ENCODE peak calls at places on chromosome 4, in nine cellular contexts. N is activated B cell treated with CpG ODN at 0.5 μM for 24 hours; A is stimulated activated CD4-positive, alpha-beta T cell treated with anti-CD3 and anti-CD28 coated beads, Interleukin-4, amount 100 ng/mL, for 1 hour; L is iris pigment epithelial cell; Q is fibroblast of villous mesenchyme; Y is A549; B is MV-4-11; H is astrocyte of the spinal cord; O is cardiac muscle cell. I is an unnamed sample.

GRCh38 chr4:8847764-8848163 is 23.9 kb downstream of the HMX1 start:
- DNase-seq in N (no peak), Y (no peak), L (no peak), Q (no peak), B (no peak), H (no peak), A (no peak), O (peak; percentile 55), I (no peak)

GRCh38 chr4:156228706-156229105 is 275.0 kb upstream of the CTSO start:
- DNase-seq in Y (no peak), Q (no peak), A (no peak), N (no peak), H (no peak), O (no peak), L (no peak), B (no peak), I (no peak)

GRCh38 chr4:140330311-140330900 is 43.0 kb upstream of the SCOC start:
- DNase-seq in B (peak; percentile 19), N (no peak), H (peak; percentile 59), Y (peak; percentile 18), O (peak; percentile 41), A (no peak), L (peak; percentile 60), Q (peak; percentile 51), I (no peak)

GRCh38 chr4:165472943-165473676 is 94.3 kb downstream of the CPE start:
- DNase-seq in Y (no peak), B (no peak), A (no peak), N (no peak), H (peak; percentile 17), Q (no peak), L (no peak), O (no peak), I (no peak)

GRCh38 chr4:181693517-181693916 is 549.7 kb upstream of the TENM3 start:
- DNase-seq in B (no peak), Q (no peak), L (no peak), N (no peak), Y (no peak), H (no peak), A (no peak), O (peak; percentile 17), I (no peak)

GRCh38 chr4:54852061-54852460 is 194.3 kb downstream of the KIT start:
- DNase-seq in H (no peak), B (no peak), L (no peak), N (no peak), A (no peak), Y (no peak), Q (no peak), O (no peak), I (no peak)

GRCh38 chr4:96874657-96875056 is 1034.8 kb downstream of the PDHA2 start:
- DNase-seq in N (no peak), A (no peak), L (no peak), O (no peak), B (no peak), Y (no peak), Q (no peak), H (no peak), I (no peak)

GRCh38 chr4:36243355-36244256 is 708 bp downstream of the ARAP2 start:
- DNase-seq in L (peak; percentile 32), H (peak; percentile 44), Y (peak; percentile 15), B (no peak), O (no peak), N (no peak), Q (peak; percentile 9), A (peak; percentile 53), I (no peak)

GRCh38 chr4:174217273-174218126 is 66.0 kb downstream of the FBXO8 start:
- DNase-seq in H (peak; percentile 83), A (no peak), N (no peak), B (no peak), Q (peak; percentile 67), O (peak; percentile 44), Y (no peak), L (peak; percentile 61), I (no peak)